ENCODE peak calls at places on chromosome 16, in seven cellular contexts. One of them, this sample, is unnamed.

GRCh38 chr16:79004281-79004680 is 596.3 kb downstream of the MAF start:
- DNase-seq in breast epithelium: no peak
- DNase-seq in nucleus accumbens: no peak
- DNase-seq in activated naive CD8-positive, alpha-beta T cell treated with anti-CD3 and anti-CD28 coated beads for 36 hours: no peak
- DNase-seq in activated CD4-positive, CD25-positive, alpha-beta regulatory T cell treated with anti-CD3 and anti-CD28 coated beads, Interleukin-2, amount 50 U/mL, for 16 hours: no peak
- DNase-seq in fibroblast of pulmonary artery: no peak
- DNase-seq in NCI-H1417 treated with DMSO at 0.1 percent for 48 hours: no peak
- DNase-seq in this sample: no peak

GRCh38 chr16:9370071-9370491 is 278.6 kb downstream of the HAPSTR1 start:
- DNase-seq in activated naive CD8-positive, alpha-beta T cell treated with anti-CD3 and anti-CD28 coated beads for 36 hours: no peak
- DNase-seq in activated CD4-positive, CD25-positive, alpha-beta regulatory T cell treated with anti-CD3 and anti-CD28 coated beads, Interleukin-2, amount 50 U/mL, for 16 hours: no peak
- DNase-seq in NCI-H1417 treated with DMSO at 0.1 percent for 48 hours: no peak
- DNase-seq in breast epithelium: no peak
- DNase-seq in nucleus accumbens: no peak
- DNase-seq in fibroblast of pulmonary artery: no peak
- DNase-seq in this sample: no peak

GRCh38 chr16:2039286-2040030 is 8.2 kb downstream of the NTHL1 start:
- DNase-seq in NCI-H1417 treated with DMSO at 0.1 percent for 48 hours: no peak
- DNase-seq in activated naive CD8-positive, alpha-beta T cell treated with anti-CD3 and anti-CD28 coated beads for 36 hours: no peak
- DNase-seq in activated CD4-positive, CD25-positive, alpha-beta regulatory T cell treated with anti-CD3 and anti-CD28 coated beads, Interleukin-2, amount 50 U/mL, for 16 hours: no peak
- DNase-seq in fibroblast of pulmonary artery: peak; percentile 73
- DNase-seq in nucleus accumbens: no peak
- DNase-seq in breast epithelium: peak; percentile 84
- DNase-seq in this sample: no peak

GRCh38 chr16:2752850-2753522 is 548 bp downstream of the SRRM2 start:
- DNase-seq in activated naive CD8-positive, alpha-beta T cell treated with anti-CD3 and anti-CD28 coated beads for 36 hours: peak; percentile 84
- DNase-seq in activated CD4-positive, CD25-positive, alpha-beta regulatory T cell treated with anti-CD3 and anti-CD28 coated beads, Interleukin-2, amount 50 U/mL, for 16 hours: no peak
- DNase-seq in breast epithelium: peak; percentile 84
- DNase-seq in NCI-H1417 treated with DMSO at 0.1 percent for 48 hours: peak; percentile 48
- DNase-seq in nucleus accumbens: peak; percentile 75
- DNase-seq in fibroblast of pulmonary artery: peak; percentile 82
- DNase-seq in this sample: peak; percentile 25

GRCh38 chr16:68596266-68596665 is 48.8 kb upstream of the CDH3 start:
- DNase-seq in NCI-H1417 treated with DMSO at 0.1 percent for 48 hours: no peak
- DNase-seq in breast epithelium: no peak
- DNase-seq in activated CD4-positive, CD25-positive, alpha-beta regulatory T cell treated with anti-CD3 and anti-CD28 coated beads, Interleukin-2, amount 50 U/mL, for 16 hours: no peak
- DNase-seq in nucleus accumbens: no peak
- DNase-seq in activated naive CD8-positive, alpha-beta T cell treated with anti-CD3 and anti-CD28 coated beads for 36 hours: no peak
- DNase-seq in fibroblast of pulmonary artery: no peak
- DNase-seq in this sample: no peak

GRCh38 chr16:57791156-57791902 is 11.0 kb downstream of the KIFC3 start:
- DNase-seq in breast epithelium: no peak
- DNase-seq in NCI-H1417 treated with DMSO at 0.1 percent for 48 hours: no peak
- DNase-seq in activated CD4-positive, CD25-positive, alpha-beta regulatory T cell treated with anti-CD3 and anti-CD28 coated beads, Interleukin-2, amount 50 U/mL, for 16 hours: no peak
- DNase-seq in activated naive CD8-positive, alpha-beta T cell treated with anti-CD3 and anti-CD28 coated beads for 36 hours: no peak
- DNase-seq in fibroblast of pulmonary artery: no peak
- DNase-seq in nucleus accumbens: no peak
- DNase-seq in this sample: no peak

GRCh38 chr16:11824362-11824761 is 27.0 kb downstream of the RSL1D1 start:
- DNase-seq in nucleus accumbens: no peak
- DNase-seq in activated CD4-positive, CD25-positive, alpha-beta regulatory T cell treated with anti-CD3 and anti-CD28 coated beads, Interleukin-2, amount 50 U/mL, for 16 hours: no peak
- DNase-seq in breast epithelium: no peak
- DNase-seq in activated naive CD8-positive, alpha-beta T cell treated with anti-CD3 and anti-CD28 coated beads for 36 hours: no peak
- DNase-seq in fibroblast of pulmonary artery: peak; percentile 10
- DNase-seq in NCI-H1417 treated with DMSO at 0.1 percent for 48 hours: no peak
- DNase-seq in this sample: no peak

GRCh38 chr16:27317738-27318398 is 4.1 kb downstream of the IL4R start:
- DNase-seq in nucleus accumbens: no peak
- DNase-seq in NCI-H1417 treated with DMSO at 0.1 percent for 48 hours: no peak
- DNase-seq in fibroblast of pulmonary artery: peak; percentile 44
- DNase-seq in activated naive CD8-positive, alpha-beta T cell treated with anti-CD3 and anti-CD28 coated beads for 36 hours: peak; percentile 59
- DNase-seq in activated CD4-positive, CD25-positive, alpha-beta regulatory T cell treated with anti-CD3 and anti-CD28 coated beads, Interleukin-2, amount 50 U/mL, for 16 hours: no peak
- DNase-seq in breast epithelium: no peak
- DNase-seq in this sample: no peak

GRCh38 chr16:75372236-75372856 is 61.0 kb downstream of the CFDP1 start:
- DNase-seq in nucleus accumbens: no peak
- DNase-seq in activated naive CD8-positive, alpha-beta T cell treated with anti-CD3 and anti-CD28 coated beads for 36 hours: no peak
- DNase-seq in breast epithelium: no peak
- DNase-seq in fibroblast of pulmonary artery: peak; percentile 73
- DNase-seq in NCI-H1417 treated with DMSO at 0.1 percent for 48 hours: no peak
- DNase-seq in activated CD4-positive, CD25-positive, alpha-beta regulatory T cell treated with anti-CD3 and anti-CD28 coated beads, Interleukin-2, amount 50 U/mL, for 16 hours: no peak
- DNase-seq in this sample: no peak

This sample was measured in GM12864.